ENCODE peak calls at places on chromosomes 13 and 19, in six cellular contexts. V, Y, M, J, A and Q are unnamed samples.

GRCh38 chr13:40464349-40464748 is 202.1 kb downstream of the FOXO1 start:
- DNase-seq in V (no peak), Y (no peak), M (no peak), J (no peak), A (no peak), Q (no peak)

GRCh38 chr19:46471116-46471733 is at the start of gene PNMA8A:
- DNase-seq in V (no peak), Y (no peak), M (peak; percentile 95), J (no peak), A (peak; percentile 87), Q (no peak)

GRCh38 chr13:96090240-96091101 is 564 bp downstream of the HS6ST3 start:
- DNase-seq in V (peak; percentile 83), Y (no peak), M (peak; percentile 57), J (no peak), A (peak; percentile 24), Q (no peak)

GRCh38 chr19:38247126-38247525 is 9.0 kb downstream of the PPP1R14A start:
- DNase-seq in V (no peak), Y (no peak), M (no peak), J (no peak), A (no peak), Q (no peak)

GRCh38 chr13:50599046-50599445 is 244.4 kb downstream of the DLEU7 start:
- DNase-seq in V (no peak), Y (no peak), M (no peak), J (no peak), A (no peak), Q (no peak)

GRCh38 chr13:27583645-27584044 is 36.7 kb downstream of the LNX2 start:
- DNase-seq in V (no peak), Y (no peak), M (no peak), J (no peak), A (no peak), Q (no peak)

GRCh38 chr19:31269425-31270127 is 79.7 kb downstream of the TSHZ3 start:
- DNase-seq in V (no peak), Y (no peak), M (no peak), J (no peak), A (no peak), Q (no peak)

GRCh38 chr13:90708159-90708558 is 639.3 kb upstream of the MIR17HG start:
- DNase-seq in V (no peak), Y (no peak), M (no peak), J (no peak), A (no peak), Q (no peak)

GRCh38 chr13:61880576-61881283 is 465.1 kb upstream of the PCDH20 start:
- DNase-seq in V (no peak), Y (no peak), M (peak; percentile 66), J (no peak), A (no peak), Q (no peak)

GRCh38 chr13:112725346-112726017 is 35.6 kb downstream of the ATP11A start:
- DNase-seq in V (no peak), Y (no peak), M (no peak), J (no peak), A (no peak), Q (no peak)

GRCh38 chr13:94351292-94352000 is 128.0 kb downstream of the DCT start:
- DNase-seq in V (no peak), Y (peak; percentile 47), M (no peak), J (no peak), A (no peak), Q (no peak)

GRCh38 chr19:35712910-35713845 is 4.6 kb upstream of the KMT2B start:
- DNase-seq in V (no peak), Y (no peak), M (no peak), J (peak; percentile 64), A (no peak), Q (no peak)

GRCh38 chr19:5149508-5149907 is 180.6 kb downstream of the KDM4B start:
- DNase-seq in V (no peak), Y (no peak), M (no peak), J (no peak), A (no peak), Q (no peak)

GRCh38 chr13:94968040-94968756 is 255.9 kb upstream of the SOX21 start:
- DNase-seq in V (no peak), Y (no peak), M (peak; percentile 71), J (no peak), A (peak; percentile 26), Q (no peak)

GRCh38 chr13:113819731-113820715 is 43.9 kb downstream of the GAS6 start:
- DNase-seq in V (no peak), Y (no peak), M (no peak), J (no peak), A (no peak), Q (no peak)

GRCh38 chr19:16867211-16867610 is 21.6 kb upstream of the F2RL3 start:
- DNase-seq in V (no peak), Y (no peak), M (no peak), J (no peak), A (no peak), Q (no peak)

GRCh38 chr13:35356572-35356971 is 119.9 kb downstream of the MAB21L1 start:
- DNase-seq in V (no peak), Y (no peak), M (no peak), J (no peak), A (no peak), Q (peak; percentile 39)

GRCh38 chr13:79404361-79404760 is 1.7 kb downstream of the RBM26 start:
- DNase-seq in V (no peak), Y (no peak), M (no peak), J (no peak), A (no peak), Q (no peak)

GRCh38 chr13:62207388-62207787 is 791.7 kb upstream of the PCDH20 start:
- DNase-seq in V (no peak), Y (no peak), M (no peak), J (no peak), A (no peak), Q (no peak)

GRCh38 chr19:33699754-33700407 is 78.1 kb downstream of the CHST8 start:
- DNase-seq in V (no peak), Y (no peak), M (no peak), J (no peak), A (no peak), Q (no peak)

GRCh38 chr13:107421951-107422350 is 793.4 kb downstream of the LIG4 start:
- DNase-seq in V (no peak), Y (no peak), M (no peak), J (no peak), A (no peak), Q (no peak)

GRCh38 chr19:21434967-21435544 is 38.1 kb downstream of the ZNF493 start:
- DNase-seq in V (no peak), Y (no peak), M (no peak), J (no peak), A (no peak), Q (no peak)

GRCh38 chr13:50732712-50733111 is 110.8 kb downstream of the DLEU7 start:
- DNase-seq in V (no peak), Y (no peak), M (no peak), J (no peak), A (no peak), Q (no peak)

GRCh38 chr13:76687467-76687866 is 198.7 kb downstream of the KCTD12 start:
- DNase-seq in V (no peak), Y (no peak), M (no peak), J (no peak), A (no peak), Q (no peak)

GRCh38 chr13:34256236-34256635 is 438.3 kb downstream of the RFC3 start:
- DNase-seq in V (no peak), Y (no peak), M (no peak), J (no peak), A (no peak), Q (no peak)

GRCh38 chr19:37361994-37362393 is 8.9 kb upstream of the ZNF527 start:
- DNase-seq in V (no peak), Y (peak; percentile 24), M (no peak), J (no peak), A (no peak), Q (peak; percentile 72)

GRCh38 chr13:113151745-113152707 is 6.4 kb upstream of the PROZ start:
- DNase-seq in V (peak; percentile 86), Y (peak; percentile 24), M (no peak), J (no peak), A (no peak), Q (no peak)

GRCh38 chr13:51849145-51850101 is 4.4 kb upstream of the TMEM272 start:
- DNase-seq in V (no peak), Y (no peak), M (peak; percentile 58), J (no peak), A (no peak), Q (no peak)

GRCh38 chr19:12513531-12514061 is 29.0 kb upstream of the ZNF709 start:
- DNase-seq in V (no peak), Y (no peak), M (no peak), J (no peak), A (no peak), Q (no peak)

GRCh38 chr19:16261584-16262370 is 62.8 kb upstream of the KLF2 start:
- DNase-seq in V (no peak), Y (no peak), M (no peak), J (no peak), A (no peak), Q (no peak)

GRCh38 chr19:1425102-1425842 is 12.9 kb upstream of the RPS15 start:
- DNase-seq in V (no peak), Y (no peak), M (no peak), J (no peak), A (no peak), Q (no peak)

GRCh38 chr19:30065680-30066606 is 123.9 kb downstream of the URI1 start:
- DNase-seq in V (peak; percentile 40), Y (no peak), M (no peak), J (no peak), A (no peak), Q (no peak)

GRCh38 chr13:51764184-51765141 is 39.5 kb downstream of the DHRS12 start:
- DNase-seq in V (peak; percentile 95), Y (peak; percentile 77), M (peak; percentile 65), J (peak; percentile 56), A (no peak), Q (peak; percentile 22)

GRCh38 chr13:110312669-110313031 is 5.6 kb downstream of the COL4A2 start:
- DNase-seq in V (peak; percentile 80), Y (no peak), M (no peak), J (no peak), A (no peak), Q (no peak)

GRCh38 chr13:20043207-20043925 is 84.8 kb downstream of the ZMYM2 start:
- DNase-seq in V (no peak), Y (no peak), M (no peak), J (no peak), A (no peak), Q (no peak)

GRCh38 chr19:648904-649733 is 9.4 kb downstream of the FGF22 start:
- DNase-seq in V (no peak), Y (no peak), M (no peak), J (no peak), A (no peak), Q (no peak)

GRCh38 chr19:50512999-50513745 is 541 bp downstream of the ASPDH start:
- DNase-seq in V (no peak), Y (no peak), M (no peak), J (no peak), A (no peak), Q (no peak)